ENCODE peak calls at places on chromosomes 5 and 9, in four cellular contexts. One of them, this sample, is unnamed. For H3K27me3, the result is how much of the 10 kb centered on the place peaks cover.

GRCh38 chr9:114305189-114305555 is 17.7 kb upstream of the ORM1 start:
- DNase-seq in adrenal gland: no peak
- DNase-seq in IMR-90: no peak
- DNase-seq in MM.1S: no peak
- DNase-seq in this sample: no peak

GRCh38 chr9:119559986-119560385 is 190.8 kb upstream of the BRINP1 start:
- DNase-seq in adrenal gland: no peak
- DNase-seq in IMR-90: no peak
- DNase-seq in MM.1S: no peak
- DNase-seq in this sample: no peak

GRCh38 chr5:57677235-57677634 is 194.6 kb upstream of the ACTBL2 start:
- DNase-seq in adrenal gland: no peak
- DNase-seq in IMR-90: no peak
- DNase-seq in MM.1S: no peak
- DNase-seq in this sample: no peak

GRCh38 chr5:35194636-35195471 is 35.4 kb downstream of the PRLR start:
- DNase-seq in adrenal gland: no peak
- DNase-seq in IMR-90: no peak
- DNase-seq in MM.1S: peak
- DNase-seq in this sample: no peak

GRCh38 chr5:107670927-107671741 is at the start of gene EFNA5:
- DNase-seq in adrenal gland: peak
- DNase-seq in IMR-90: peak
- DNase-seq in MM.1S: peak
- DNase-seq in this sample: peak

GRCh38 chr5:84764227-84764626 is 379.5 kb upstream of the EDIL3 start:
- DNase-seq in adrenal gland: no peak
- DNase-seq in IMR-90: no peak
- DNase-seq in MM.1S: no peak
- DNase-seq in this sample: no peak

GRCh38 chr5:10229306-10230048 is 20.2 kb downstream of the ATPSCKMT start:
- DNase-seq in adrenal gland: no peak
- DNase-seq in IMR-90: peak
- DNase-seq in MM.1S: no peak
- DNase-seq in this sample: peak

GRCh38 chr5:157558089-157558595 is 17.4 kb downstream of the ADAM19 start:
- DNase-seq in adrenal gland: no peak
- DNase-seq in IMR-90: peak
- DNase-seq in MM.1S: no peak
- DNase-seq in this sample: peak

GRCh38 chr9:27367922-27368316 is 71.0 kb upstream of the EQTN start:
- DNase-seq in adrenal gland: no peak
- DNase-seq in IMR-90: no peak
- DNase-seq in MM.1S: no peak
- DNase-seq in this sample: no peak

GRCh38 chr5:84385705-84386104 is 1.0 kb upstream of the EDIL3 start:
- DNase-seq in adrenal gland: no peak
- DNase-seq in IMR-90: no peak
- DNase-seq in MM.1S: peak
- DNase-seq in this sample: no peak

GRCh38 chr5:178123094-178123986 is 7.5 kb upstream of the RMND5B start:
- DNase-seq in adrenal gland: no peak
- DNase-seq in IMR-90: no peak
- DNase-seq in MM.1S: no peak
- DNase-seq in this sample: no peak

GRCh38 chr5:152532714-152533113 is 127.6 kb upstream of the NMUR2 start:
- DNase-seq in adrenal gland: no peak
- DNase-seq in IMR-90: peak
- DNase-seq in MM.1S: peak
- DNase-seq in this sample: peak

GRCh38 chr5:135387629-135387960 is 11.4 kb downstream of the MACROH2A1 start:
- DNase-seq in adrenal gland: no peak
- DNase-seq in IMR-90: no peak
- DNase-seq in MM.1S: no peak
- DNase-seq in this sample: no peak

GRCh38 chr5:20972419-20972925 is 984.5 kb upstream of the CDH18 start:
- DNase-seq in adrenal gland: no peak
- DNase-seq in IMR-90: peak
- DNase-seq in MM.1S: peak
- DNase-seq in this sample: peak

GRCh38 chr9:17380126-17380861 is 198.6 kb upstream of the SH3GL2 start:
- DNase-seq in adrenal gland: no peak
- DNase-seq in IMR-90: no peak
- DNase-seq in MM.1S: no peak
- DNase-seq in this sample: no peak

GRCh38 chr9:19788614-19789271 is at the start of gene SLC24A2:
- DNase-seq in adrenal gland: peak
- DNase-seq in IMR-90: no peak
- DNase-seq in MM.1S: no peak
- DNase-seq in this sample: no peak

GRCh38 chr5:111224561-111224989 is 391 bp downstream of the CAMK4 start:
- DNase-seq in adrenal gland: no peak
- DNase-seq in IMR-90: peak
- DNase-seq in MM.1S: no peak
- DNase-seq in this sample: no peak

GRCh38 chr5:73746608-73747007 is 120.6 kb downstream of the ARHGEF28 start:
- DNase-seq in adrenal gland: no peak
- DNase-seq in IMR-90: no peak
- DNase-seq in MM.1S: no peak
- DNase-seq in this sample: no peak

GRCh38 chr9:76537150-76537646 is 78.2 kb downstream of the GCNT1 start:
- DNase-seq in adrenal gland: no peak
- DNase-seq in IMR-90: no peak
- DNase-seq in MM.1S: no peak
- DNase-seq in this sample: no peak

GRCh38 chr9:79984429-79985067 is 412.8 kb downstream of the TLE4 start:
- DNase-seq in adrenal gland: no peak
- DNase-seq in IMR-90: no peak
- DNase-seq in MM.1S: no peak
- DNase-seq in this sample: no peak

GRCh38 chr5:133696782-133697507 is 84.6 kb upstream of the FSTL4 start:
- DNase-seq in adrenal gland: no peak
- DNase-seq in IMR-90: no peak
- DNase-seq in MM.1S: no peak
- DNase-seq in this sample: no peak

GRCh38 chr5:6194906-6195612 is 183.3 kb downstream of the MED10 start:
- DNase-seq in adrenal gland: no peak
- DNase-seq in IMR-90: no peak
- DNase-seq in MM.1S: peak
- DNase-seq in this sample: no peak

GRCh38 chr5:179241764-179242370 is 103.4 kb downstream of the ADAMTS2 start:
- DNase-seq in adrenal gland: no peak
- DNase-seq in IMR-90: no peak
- DNase-seq in MM.1S: no peak
- DNase-seq in this sample: no peak

GRCh38 chr9:116337015-116337414 is 183.4 kb downstream of the PAPPA start:
- DNase-seq in adrenal gland: no peak
- DNase-seq in IMR-90: peak
- DNase-seq in MM.1S: no peak
- DNase-seq in this sample: peak

GRCh38 chr5:51039915-51040314 is 343.3 kb upstream of the ISL1 start:
- DNase-seq in adrenal gland: no peak
- DNase-seq in IMR-90: no peak
- DNase-seq in MM.1S: no peak
- DNase-seq in this sample: no peak

GRCh38 chr9:27532046-27532445 is 2.4 kb upstream of the MOB3B start:
- DNase-seq in adrenal gland: no peak
- DNase-seq in IMR-90: no peak
- DNase-seq in MM.1S: no peak
- DNase-seq in this sample: no peak

GRCh38 chr9:95229230-95229933 is 88.1 kb downstream of the FANCC start:
- DNase-seq in adrenal gland: no peak
- DNase-seq in IMR-90: no peak
- DNase-seq in MM.1S: no peak
- DNase-seq in this sample: no peak

GRCh38 chr9:18594837-18595236 is 120.9 kb downstream of the ADAMTSL1 start:
- DNase-seq in adrenal gland: no peak
- DNase-seq in IMR-90: no peak
- DNase-seq in MM.1S: no peak
- DNase-seq in this sample: no peak

GRCh38 chr9:122109035-122109813 is 16.1 kb upstream of the TTLL11 start:
- DNase-seq in adrenal gland: no peak
- DNase-seq in IMR-90: no peak
- DNase-seq in MM.1S: no peak
- DNase-seq in this sample: no peak

GRCh38 chr9:88776717-88777497 is 214.4 kb upstream of the S1PR3 start:
- DNase-seq in adrenal gland: no peak
- DNase-seq in IMR-90: peak
- DNase-seq in MM.1S: no peak
- DNase-seq in this sample: peak

GRCh38 chr9:83637389-83637788 is 14.4 kb downstream of the IDNK start:
- DNase-seq in adrenal gland: no peak
- DNase-seq in IMR-90: no peak
- DNase-seq in MM.1S: no peak
- DNase-seq in this sample: no peak

GRCh38 chr9:122372856-122373845 is 2.3 kb downstream of the PTGS1 start:
- DNase-seq in adrenal gland: no peak
- DNase-seq in IMR-90: no peak
- DNase-seq in MM.1S: no peak
- DNase-seq in this sample: no peak

GRCh38 chr9:100211471-100211870 is 112.4 kb downstream of the INVS start:
- DNase-seq in adrenal gland: no peak
- DNase-seq in IMR-90: no peak
- DNase-seq in MM.1S: no peak
- DNase-seq in this sample: no peak

GRCh38 chr9:10855847-10856246 is 243.0 kb upstream of the PTPRD start:
- DNase-seq in adrenal gland: no peak
- DNase-seq in IMR-90: no peak
- DNase-seq in MM.1S: peak
- DNase-seq in this sample: no peak

GRCh38 chr5:179230061-179230461 is 115.2 kb downstream of the ADAMTS2 start:
- DNase-seq in adrenal gland: no peak
- DNase-seq in IMR-90: no peak
- DNase-seq in MM.1S: no peak
- DNase-seq in this sample: no peak

GRCh38 chr9:111067472-111067871 is 29.2 kb upstream of the LPAR1 start:
- DNase-seq in adrenal gland: no peak
- DNase-seq in IMR-90: no peak
- DNase-seq in MM.1S: no peak
- DNase-seq in this sample: no peak
- H3K27me3 ChIP-seq in adrenal gland: under half
- H3K27me3 ChIP-seq in IMR-90: under half
- H3K27me3 ChIP-seq in MM.1S: under half
- H3K27me3 ChIP-seq in this sample: under half

DNA sequence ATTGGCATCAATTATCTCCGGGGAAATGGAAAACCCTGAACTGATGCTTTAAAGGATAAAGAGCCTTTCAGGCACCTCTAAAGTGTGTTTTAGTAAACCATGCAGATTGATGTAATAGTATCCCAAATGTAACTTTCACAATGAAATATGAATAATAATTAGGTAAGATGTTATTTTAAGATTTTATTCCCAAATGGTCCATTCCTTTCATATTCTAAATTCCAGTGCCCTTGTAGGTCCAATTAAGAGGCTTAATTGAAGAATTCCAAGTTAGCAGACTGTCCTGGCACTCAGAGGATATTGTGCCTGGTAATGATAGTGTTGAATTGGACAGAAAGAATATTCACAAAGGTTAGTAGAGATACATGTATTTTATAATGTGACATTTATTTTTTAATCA is 352.5 kb upstream of the NUDT12 start:
- DNase-seq in adrenal gland: no peak
- DNase-seq in IMR-90: no peak
- DNase-seq in MM.1S: no peak
- DNase-seq in this sample: peak
- H3K27me3 ChIP-seq in adrenal gland: under half
- H3K27me3 ChIP-seq in IMR-90: under half
- H3K27me3 ChIP-seq in MM.1S: under half
- H3K27me3 ChIP-seq in this sample: under half

DNA sequence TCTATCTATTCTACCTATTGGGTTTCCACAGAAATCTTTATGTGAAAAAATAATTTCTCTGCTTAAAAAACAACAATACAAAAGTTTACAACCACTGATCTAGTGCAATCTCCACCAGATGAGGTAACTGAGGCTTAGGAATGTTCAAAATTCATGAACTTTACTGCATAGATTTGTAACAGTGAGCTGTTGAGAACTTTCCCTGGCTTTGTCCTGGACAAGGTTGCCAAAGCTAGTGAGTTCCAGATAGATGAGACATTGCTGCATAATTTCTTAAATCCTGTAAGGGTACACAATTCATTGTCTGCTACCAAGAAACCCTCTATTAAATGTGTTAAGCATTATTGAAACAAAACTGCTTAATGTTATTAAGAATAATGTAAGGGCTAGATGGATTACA is 102.7 kb downstream of the OSMR start:
- DNase-seq in adrenal gland: no peak
- DNase-seq in IMR-90: peak
- DNase-seq in MM.1S: no peak
- DNase-seq in this sample: peak
- H3K27me3 ChIP-seq in adrenal gland: under half
- H3K27me3 ChIP-seq in IMR-90: under half
- H3K27me3 ChIP-seq in MM.1S: under half
- H3K27me3 ChIP-seq in this sample: under half

GRCh38 chr9:134892221-134892620 is 11.6 kb downstream of the FCN2 start:
- DNase-seq in adrenal gland: peak
- DNase-seq in IMR-90: no peak
- DNase-seq in MM.1S: no peak
- DNase-seq in this sample: no peak
- H3K27me3 ChIP-seq in adrenal gland: under half
- H3K27me3 ChIP-seq in IMR-90: under half
- H3K27me3 ChIP-seq in MM.1S: half or more
- H3K27me3 ChIP-seq in this sample: under half

GRCh38 chr5:173327084-173327947 is 898 bp downstream of the STC2 start:
- DNase-seq in adrenal gland: no peak
- DNase-seq in IMR-90: peak
- DNase-seq in MM.1S: no peak
- DNase-seq in this sample: peak
- H3K27me3 ChIP-seq in adrenal gland: half or more
- H3K27me3 ChIP-seq in IMR-90: under half
- H3K27me3 ChIP-seq in MM.1S: half or more
- H3K27me3 ChIP-seq in this sample: under half

GRCh38 chr5:122124766-122125165 is 4.6 kb upstream of the ZNF474 start:
- DNase-seq in adrenal gland: no peak
- DNase-seq in IMR-90: no peak
- DNase-seq in MM.1S: no peak
- DNase-seq in this sample: no peak
- H3K27me3 ChIP-seq in adrenal gland: under half
- H3K27me3 ChIP-seq in IMR-90: under half
- H3K27me3 ChIP-seq in MM.1S: under half
- H3K27me3 ChIP-seq in this sample: under half

GRCh38 chr5:69078921-69079537 is 14.8 kb upstream of the SLC30A5 start:
- DNase-seq in adrenal gland: no peak
- DNase-seq in IMR-90: no peak
- DNase-seq in MM.1S: no peak
- DNase-seq in this sample: no peak
- H3K27me3 ChIP-seq in adrenal gland: under half
- H3K27me3 ChIP-seq in IMR-90: under half
- H3K27me3 ChIP-seq in MM.1S: under half
- H3K27me3 ChIP-seq in this sample: under half

GRCh38 chr5:131112424-131112823 is 52.6 kb downstream of the HINT1 start:
- DNase-seq in adrenal gland: no peak
- DNase-seq in IMR-90: no peak
- DNase-seq in MM.1S: no peak
- DNase-seq in this sample: no peak

GRCh38 chr5:131110256-131110594 is 54.8 kb downstream of the HINT1 start:
- DNase-seq in adrenal gland: no peak
- DNase-seq in IMR-90: no peak
- DNase-seq in MM.1S: no peak
- DNase-seq in this sample: no peak

GRCh38 chr5:131109540-131110255 is 55.4 kb downstream of the HINT1 start:
- DNase-seq in adrenal gland: peak
- DNase-seq in IMR-90: peak
- DNase-seq in MM.1S: peak
- DNase-seq in this sample: peak

GRCh38 chr5:131114754-131115153 is 50.3 kb downstream of the HINT1 start:
- DNase-seq in adrenal gland: no peak
- DNase-seq in IMR-90: no peak
- DNase-seq in MM.1S: no peak
- DNase-seq in this sample: no peak
- H3K27me3 ChIP-seq in adrenal gland: under half
- H3K27me3 ChIP-seq in IMR-90: under half
- H3K27me3 ChIP-seq in MM.1S: under half
- H3K27me3 ChIP-seq in this sample: under half